ENCODE peak calls at places on chromosomes 4 and X, in seven cellular contexts. One of them, this sample, is unnamed.

GRCh38 chr4:122602277-122603142 is 18.4 kb downstream of the IL21 start:
- DNase-seq in EH: peak
- DNase-seq in left lung: no peak
- DNase-seq in omental fat pad: no peak
- DNase-seq in AG09309: peak
- DNase-seq in GM13976: peak
- DNase-seq in spleen: no peak
- DNase-seq in this sample: no peak

GRCh38 chr4:111695677-111696076 is 449.6 kb upstream of the FAM241A start:
- DNase-seq in spleen: no peak
- DNase-seq in EH: no peak
- DNase-seq in GM13976: no peak
- DNase-seq in left lung: no peak
- DNase-seq in omental fat pad: no peak
- DNase-seq in AG09309: no peak
- DNase-seq in this sample: no peak

GRCh38 chrX:57285001-57285400 is 1.5 kb upstream of the FAAH2 start:
- DNase-seq in AG09309: no peak
- DNase-seq in omental fat pad: no peak
- DNase-seq in GM13976: no peak
- DNase-seq in spleen: no peak
- DNase-seq in EH: no peak
- DNase-seq in left lung: no peak
- DNase-seq in this sample: no peak

GRCh38 chr4:81491943-81492342 is 20.2 kb upstream of the RASGEF1B start:
- DNase-seq in EH: no peak
- DNase-seq in GM13976: no peak
- DNase-seq in AG09309: no peak
- DNase-seq in spleen: no peak
- DNase-seq in left lung: no peak
- DNase-seq in omental fat pad: no peak
- DNase-seq in this sample: no peak

GRCh38 chr4:55808187-55808586 is 11.4 kb upstream of the EXOC1L start:
- DNase-seq in GM13976: no peak
- DNase-seq in spleen: no peak
- DNase-seq in AG09309: no peak
- DNase-seq in omental fat pad: no peak
- DNase-seq in left lung: no peak
- DNase-seq in EH: no peak
- DNase-seq in this sample: no peak

GRCh38 chr4:3044812-3045499 is 29.4 kb downstream of the HTT-AS start:
- DNase-seq in AG09309: no peak
- DNase-seq in EH: no peak
- DNase-seq in GM13976: no peak
- DNase-seq in spleen: peak
- DNase-seq in left lung: no peak
- DNase-seq in omental fat pad: no peak
- DNase-seq in this sample: no peak

GRCh38 chrX:57103489-57103888 is 17.9 kb downstream of the SPIN2B start:
- DNase-seq in spleen: no peak
- DNase-seq in AG09309: no peak
- DNase-seq in EH: no peak
- DNase-seq in omental fat pad: no peak
- DNase-seq in left lung: no peak
- DNase-seq in GM13976: no peak
- DNase-seq in this sample: no peak

GRCh38 chr4:129583868-129584267 is 487.9 kb downstream of the C4orf33 start:
- DNase-seq in GM13976: no peak
- DNase-seq in AG09309: no peak
- DNase-seq in spleen: no peak
- DNase-seq in omental fat pad: no peak
- DNase-seq in left lung: no peak
- DNase-seq in EH: no peak
- DNase-seq in this sample: no peak

GRCh38 chrX:34927866-34928265 is 14.7 kb upstream of the FAM47B start:
- DNase-seq in left lung: no peak
- DNase-seq in EH: no peak
- DNase-seq in AG09309: no peak
- DNase-seq in omental fat pad: no peak
- DNase-seq in GM13976: no peak
- DNase-seq in spleen: no peak
- DNase-seq in this sample: no peak

GRCh38 chr4:587671-588350 is 11.7 kb upstream of the TMEM271 start:
- DNase-seq in spleen: no peak
- DNase-seq in omental fat pad: no peak
- DNase-seq in left lung: no peak
- DNase-seq in GM13976: no peak
- DNase-seq in AG09309: no peak
- DNase-seq in EH: no peak
- DNase-seq in this sample: no peak

GRCh38 chr4:5710065-5710961 is 688 bp upstream of the EVC start:
- DNase-seq in spleen: no peak
- DNase-seq in left lung: no peak
- DNase-seq in omental fat pad: no peak
- DNase-seq in GM13976: no peak
- DNase-seq in EH: peak
- DNase-seq in AG09309: no peak
- DNase-seq in this sample: no peak